ENCODE peak calls at places on chromosomes 7 and 10, in ten cellular contexts. One of them, this sample, is unnamed.

GRCh38 chr10:5538892-5539651 is 14.3 kb downstream of the CALML3 start:
- DNase-seq in uterus: no peak
- DNase-seq in naive thymus-derived CD4-positive, alpha-beta T cell: no peak
- DNase-seq in adrenal gland: no peak
- DNase-seq in brain microvascular endothelial cell: no peak
- DNase-seq in lung: no peak
- DNase-seq in upper lobe of right lung: peak
- DNase-seq in endodermal cell: peak
- DNase-seq in A549: no peak
- DNase-seq in heart right ventricle: no peak
- DNase-seq in this sample: no peak

GRCh38 chr7:104548861-104549260 is 220.5 kb downstream of the LHFPL3 start:
- DNase-seq in uterus: no peak
- DNase-seq in naive thymus-derived CD4-positive, alpha-beta T cell: no peak
- DNase-seq in adrenal gland: no peak
- DNase-seq in brain microvascular endothelial cell: no peak
- DNase-seq in lung: no peak
- DNase-seq in upper lobe of right lung: no peak
- DNase-seq in endodermal cell: no peak
- DNase-seq in A549: no peak
- DNase-seq in heart right ventricle: no peak
- DNase-seq in this sample: no peak

GRCh38 chr10:65931291-65932080 is 994.4 kb upstream of the LRRTM3 start:
- DNase-seq in uterus: no peak
- DNase-seq in naive thymus-derived CD4-positive, alpha-beta T cell: no peak
- DNase-seq in adrenal gland: no peak
- DNase-seq in brain microvascular endothelial cell: no peak
- DNase-seq in lung: no peak
- DNase-seq in upper lobe of right lung: no peak
- DNase-seq in endodermal cell: no peak
- DNase-seq in A549: no peak
- DNase-seq in heart right ventricle: no peak
- DNase-seq in this sample: no peak

GRCh38 chr10:4344544-4344994 is 481.4 kb upstream of the AKR1E2 start:
- DNase-seq in uterus: peak
- DNase-seq in naive thymus-derived CD4-positive, alpha-beta T cell: no peak
- DNase-seq in adrenal gland: peak
- DNase-seq in brain microvascular endothelial cell: peak
- DNase-seq in lung: peak
- DNase-seq in upper lobe of right lung: peak
- DNase-seq in endodermal cell: peak
- DNase-seq in A549: peak
- DNase-seq in heart right ventricle: peak
- DNase-seq in this sample: peak

GRCh38 chr10:100101526-100102076 is 19.9 kb upstream of the CPN1 start:
- DNase-seq in uterus: no peak
- DNase-seq in naive thymus-derived CD4-positive, alpha-beta T cell: no peak
- DNase-seq in adrenal gland: no peak
- DNase-seq in brain microvascular endothelial cell: no peak
- DNase-seq in lung: no peak
- DNase-seq in upper lobe of right lung: no peak
- DNase-seq in endodermal cell: no peak
- DNase-seq in A549: no peak
- DNase-seq in heart right ventricle: no peak
- DNase-seq in this sample: no peak

GRCh38 chr7:46468753-46469356 is 547.8 kb upstream of the IGFBP3 start:
- DNase-seq in uterus: no peak
- DNase-seq in naive thymus-derived CD4-positive, alpha-beta T cell: no peak
- DNase-seq in adrenal gland: no peak
- DNase-seq in brain microvascular endothelial cell: no peak
- DNase-seq in lung: no peak
- DNase-seq in upper lobe of right lung: no peak
- DNase-seq in endodermal cell: peak
- DNase-seq in A549: no peak
- DNase-seq in heart right ventricle: no peak
- DNase-seq in this sample: no peak

GRCh38 chr7:111238891-111239290 is 148.0 kb downstream of the LRRN3 start:
- DNase-seq in uterus: no peak
- DNase-seq in naive thymus-derived CD4-positive, alpha-beta T cell: no peak
- DNase-seq in adrenal gland: no peak
- DNase-seq in brain microvascular endothelial cell: no peak
- DNase-seq in lung: no peak
- DNase-seq in upper lobe of right lung: no peak
- DNase-seq in endodermal cell: no peak
- DNase-seq in A549: no peak
- DNase-seq in heart right ventricle: no peak
- DNase-seq in this sample: no peak

GRCh38 chr7:140326116-140326928 is 72.0 kb downstream of the SLC37A3 start:
- DNase-seq in uterus: peak
- DNase-seq in naive thymus-derived CD4-positive, alpha-beta T cell: peak
- DNase-seq in adrenal gland: peak
- DNase-seq in brain microvascular endothelial cell: peak
- DNase-seq in lung: peak
- DNase-seq in upper lobe of right lung: no peak
- DNase-seq in endodermal cell: peak
- DNase-seq in A549: peak
- DNase-seq in heart right ventricle: peak
- DNase-seq in this sample: peak

GRCh38 chr7:25303380-25304321 is 75.4 kb upstream of the NPVF start:
- DNase-seq in uterus: no peak
- DNase-seq in naive thymus-derived CD4-positive, alpha-beta T cell: no peak
- DNase-seq in adrenal gland: no peak
- DNase-seq in brain microvascular endothelial cell: no peak
- DNase-seq in lung: no peak
- DNase-seq in upper lobe of right lung: no peak
- DNase-seq in endodermal cell: peak
- DNase-seq in A549: no peak
- DNase-seq in heart right ventricle: no peak
- DNase-seq in this sample: no peak

GRCh38 chr10:79930267-79930666 is 18.6 kb downstream of the SFTPD start:
- DNase-seq in uterus: no peak
- DNase-seq in naive thymus-derived CD4-positive, alpha-beta T cell: no peak
- DNase-seq in adrenal gland: no peak
- DNase-seq in brain microvascular endothelial cell: no peak
- DNase-seq in lung: peak
- DNase-seq in upper lobe of right lung: no peak
- DNase-seq in endodermal cell: peak
- DNase-seq in A549: no peak
- DNase-seq in heart right ventricle: no peak
- DNase-seq in this sample: no peak

GRCh38 chr10:4069491-4069890 is 284.5 kb upstream of the KLF6 start:
- DNase-seq in uterus: no peak
- DNase-seq in naive thymus-derived CD4-positive, alpha-beta T cell: no peak
- DNase-seq in adrenal gland: no peak
- DNase-seq in brain microvascular endothelial cell: peak
- DNase-seq in lung: no peak
- DNase-seq in upper lobe of right lung: no peak
- DNase-seq in endodermal cell: no peak
- DNase-seq in A549: no peak
- DNase-seq in heart right ventricle: no peak
- DNase-seq in this sample: no peak

GRCh38 chr10:34190594-34190993 is 624.5 kb downstream of the PARD3 start:
- DNase-seq in uterus: no peak
- DNase-seq in naive thymus-derived CD4-positive, alpha-beta T cell: no peak
- DNase-seq in adrenal gland: no peak
- DNase-seq in brain microvascular endothelial cell: no peak
- DNase-seq in lung: no peak
- DNase-seq in upper lobe of right lung: no peak
- DNase-seq in endodermal cell: no peak
- DNase-seq in A549: no peak
- DNase-seq in heart right ventricle: no peak
- DNase-seq in this sample: no peak

GRCh38 chr10:9814285-9814866 is 1203.3 kb upstream of the CELF2 start:
- DNase-seq in uterus: no peak
- DNase-seq in naive thymus-derived CD4-positive, alpha-beta T cell: no peak
- DNase-seq in adrenal gland: no peak
- DNase-seq in brain microvascular endothelial cell: peak
- DNase-seq in lung: no peak
- DNase-seq in upper lobe of right lung: no peak
- DNase-seq in endodermal cell: no peak
- DNase-seq in A549: no peak
- DNase-seq in heart right ventricle: no peak
- DNase-seq in this sample: no peak

GRCh38 chr7:4670791-4671190 is 11.3 kb upstream of the FOXK1 start:
- DNase-seq in uterus: no peak
- DNase-seq in naive thymus-derived CD4-positive, alpha-beta T cell: no peak
- DNase-seq in adrenal gland: no peak
- DNase-seq in brain microvascular endothelial cell: no peak
- DNase-seq in lung: no peak
- DNase-seq in upper lobe of right lung: no peak
- DNase-seq in endodermal cell: no peak
- DNase-seq in A549: no peak
- DNase-seq in heart right ventricle: no peak
- DNase-seq in this sample: no peak

GRCh38 chr10:35822316-35822715 is 180.2 kb upstream of the FZD8 start:
- DNase-seq in uterus: peak
- DNase-seq in naive thymus-derived CD4-positive, alpha-beta T cell: no peak
- DNase-seq in adrenal gland: peak
- DNase-seq in brain microvascular endothelial cell: peak
- DNase-seq in lung: peak
- DNase-seq in upper lobe of right lung: peak
- DNase-seq in endodermal cell: peak
- DNase-seq in A549: no peak
- DNase-seq in heart right ventricle: peak
- DNase-seq in this sample: peak

GRCh38 chr7:54837167-54837566 is 78.2 kb upstream of the SEC61G start:
- DNase-seq in uterus: no peak
- DNase-seq in naive thymus-derived CD4-positive, alpha-beta T cell: no peak
- DNase-seq in adrenal gland: no peak
- DNase-seq in brain microvascular endothelial cell: no peak
- DNase-seq in lung: no peak
- DNase-seq in upper lobe of right lung: no peak
- DNase-seq in endodermal cell: no peak
- DNase-seq in A549: no peak
- DNase-seq in heart right ventricle: peak
- DNase-seq in this sample: peak

GRCh38 chr10:71216363-71216695 is 4.0 kb downstream of the UNC5B start:
- DNase-seq in uterus: no peak
- DNase-seq in naive thymus-derived CD4-positive, alpha-beta T cell: no peak
- DNase-seq in adrenal gland: no peak
- DNase-seq in brain microvascular endothelial cell: no peak
- DNase-seq in lung: no peak
- DNase-seq in upper lobe of right lung: no peak
- DNase-seq in endodermal cell: peak
- DNase-seq in A549: no peak
- DNase-seq in heart right ventricle: no peak
- DNase-seq in this sample: no peak

GRCh38 chr7:37921340-37921805 is 933 bp downstream of the EPDR1 start:
- DNase-seq in uterus: peak
- DNase-seq in naive thymus-derived CD4-positive, alpha-beta T cell: no peak
- DNase-seq in adrenal gland: peak
- DNase-seq in brain microvascular endothelial cell: peak
- DNase-seq in lung: peak
- DNase-seq in upper lobe of right lung: no peak
- DNase-seq in endodermal cell: peak
- DNase-seq in A549: no peak
- DNase-seq in heart right ventricle: no peak
- DNase-seq in this sample: no peak

GRCh38 chr10:71225291-71226058 is 13.1 kb downstream of the UNC5B start:
- DNase-seq in uterus: peak
- DNase-seq in naive thymus-derived CD4-positive, alpha-beta T cell: no peak
- DNase-seq in adrenal gland: no peak
- DNase-seq in brain microvascular endothelial cell: no peak
- DNase-seq in lung: no peak
- DNase-seq in upper lobe of right lung: peak
- DNase-seq in endodermal cell: no peak
- DNase-seq in A549: no peak
- DNase-seq in heart right ventricle: no peak
- DNase-seq in this sample: no peak

GRCh38 chr10:11165591-11166543 is 148.2 kb downstream of the CELF2 start:
- DNase-seq in uterus: peak
- DNase-seq in naive thymus-derived CD4-positive, alpha-beta T cell: peak
- DNase-seq in adrenal gland: no peak
- DNase-seq in brain microvascular endothelial cell: no peak
- DNase-seq in lung: no peak
- DNase-seq in upper lobe of right lung: peak
- DNase-seq in endodermal cell: peak
- DNase-seq in A549: peak
- DNase-seq in heart right ventricle: peak
- DNase-seq in this sample: peak

GRCh38 chr10:94462130-94462529 is 59.8 kb downstream of the TBC1D12 start:
- DNase-seq in uterus: no peak
- DNase-seq in naive thymus-derived CD4-positive, alpha-beta T cell: no peak
- DNase-seq in adrenal gland: no peak
- DNase-seq in brain microvascular endothelial cell: no peak
- DNase-seq in lung: no peak
- DNase-seq in upper lobe of right lung: no peak
- DNase-seq in endodermal cell: no peak
- DNase-seq in A549: no peak
- DNase-seq in heart right ventricle: no peak
- DNase-seq in this sample: no peak

GRCh38 chr10:133314911-133315310 is 6.2 kb downstream of the ZNF511 start:
- DNase-seq in uterus: no peak
- DNase-seq in naive thymus-derived CD4-positive, alpha-beta T cell: no peak
- DNase-seq in adrenal gland: no peak
- DNase-seq in brain microvascular endothelial cell: no peak
- DNase-seq in lung: no peak
- DNase-seq in upper lobe of right lung: no peak
- DNase-seq in endodermal cell: no peak
- DNase-seq in A549: no peak
- DNase-seq in heart right ventricle: no peak
- DNase-seq in this sample: no peak
- H3K27ac ChIP-seq in uterus: peak
- H3K27ac ChIP-seq in naive thymus-derived CD4-positive, alpha-beta T cell: no peak
- H3K27ac ChIP-seq in adrenal gland: no peak
- H3K27ac ChIP-seq in brain microvascular endothelial cell: no peak
- H3K27ac ChIP-seq in lung: no peak
- H3K27ac ChIP-seq in upper lobe of right lung: no peak
- H3K27ac ChIP-seq in endodermal cell: no peak
- H3K27ac ChIP-seq in A549: no peak
- H3K27ac ChIP-seq in heart right ventricle: no peak
- H3K27ac ChIP-seq in this sample: no peak

GRCh38 chr7:84824057-84824651 is 362.7 kb downstream of the SEMA3D start:
- DNase-seq in uterus: no peak
- DNase-seq in naive thymus-derived CD4-positive, alpha-beta T cell: no peak
- DNase-seq in adrenal gland: no peak
- DNase-seq in brain microvascular endothelial cell: no peak
- DNase-seq in lung: no peak
- DNase-seq in upper lobe of right lung: no peak
- DNase-seq in endodermal cell: no peak
- DNase-seq in A549: no peak
- DNase-seq in heart right ventricle: no peak
- DNase-seq in this sample: no peak
- H3K4me3 ChIP-seq in uterus: no peak
- H3K4me3 ChIP-seq in naive thymus-derived CD4-positive, alpha-beta T cell: no peak
- H3K4me3 ChIP-seq in adrenal gland: no peak
- H3K4me3 ChIP-seq in brain microvascular endothelial cell: no peak
- H3K4me3 ChIP-seq in lung: no peak
- H3K4me3 ChIP-seq in upper lobe of right lung: no peak
- H3K4me3 ChIP-seq in endodermal cell: no peak
- H3K4me3 ChIP-seq in A549: no peak
- H3K4me3 ChIP-seq in heart right ventricle: no peak
- H3K4me3 ChIP-seq in this sample: no peak

GRCh38 chr10:87695074-87695473 is 35.4 kb downstream of the PAPSS2 start:
- DNase-seq in uterus: no peak
- DNase-seq in naive thymus-derived CD4-positive, alpha-beta T cell: no peak
- DNase-seq in adrenal gland: no peak
- DNase-seq in brain microvascular endothelial cell: no peak
- DNase-seq in lung: no peak
- DNase-seq in upper lobe of right lung: no peak
- DNase-seq in endodermal cell: no peak
- DNase-seq in A549: no peak
- DNase-seq in heart right ventricle: no peak
- DNase-seq in this sample: no peak
- H3K27ac ChIP-seq in uterus: no peak
- H3K27ac ChIP-seq in naive thymus-derived CD4-positive, alpha-beta T cell: no peak
- H3K27ac ChIP-seq in adrenal gland: no peak
- H3K27ac ChIP-seq in brain microvascular endothelial cell: no peak
- H3K27ac ChIP-seq in lung: no peak
- H3K27ac ChIP-seq in upper lobe of right lung: no peak
- H3K27ac ChIP-seq in endodermal cell: no peak
- H3K27ac ChIP-seq in A549: peak
- H3K27ac ChIP-seq in heart right ventricle: no peak
- H3K27ac ChIP-seq in this sample: no peak

GRCh38 chr10:102676916-102677315 is 32.6 kb downstream of the TRIM8 start:
- DNase-seq in uterus: no peak
- DNase-seq in naive thymus-derived CD4-positive, alpha-beta T cell: no peak
- DNase-seq in adrenal gland: no peak
- DNase-seq in brain microvascular endothelial cell: no peak
- DNase-seq in lung: no peak
- DNase-seq in upper lobe of right lung: no peak
- DNase-seq in endodermal cell: no peak
- DNase-seq in A549: no peak
- DNase-seq in heart right ventricle: no peak
- DNase-seq in this sample: no peak
- H3K4me3 ChIP-seq in uterus: no peak
- H3K4me3 ChIP-seq in naive thymus-derived CD4-positive, alpha-beta T cell: no peak
- H3K4me3 ChIP-seq in adrenal gland: no peak
- H3K4me3 ChIP-seq in brain microvascular endothelial cell: no peak
- H3K4me3 ChIP-seq in lung: no peak
- H3K4me3 ChIP-seq in upper lobe of right lung: no peak
- H3K4me3 ChIP-seq in endodermal cell: no peak
- H3K4me3 ChIP-seq in A549: no peak
- H3K4me3 ChIP-seq in heart right ventricle: no peak
- H3K4me3 ChIP-seq in this sample: no peak